ENCODE peak calls at places on chromosomes 16 and 17, in six cellular contexts. C is iPS-NIHi11; J is iPS DF 6.9; V is RWPE1; B is esophagus squamous epithelium; X is stimulated activated CD8-positive, alpha-beta memory T cell treated with anti-CD3 and anti-CD28 coated beads, Interleukin-7, amount 100 ng/mL, for 1 hour. O is an unnamed sample.
A peak's percentile ranks its signal among the peaks of the same experiment; 100 is the strongest.

GRCh38 chr16:2160915-2161551 is 5.5 kb downstream of the TRAF7 start:
- DNase-seq in C (no peak), J (no peak), V (no peak), B (no peak), X (no peak), O (no peak)

GRCh38 chr17:50495918-50496317 is 12.3 kb upstream of the MYCBPAP start:
- DNase-seq in C (no peak), J (no peak), V (no peak), B (no peak), X (no peak), O (no peak)

GRCh38 chr17:30584810-30585209 is 107.6 kb downstream of the GOSR1 start:
- DNase-seq in C (no peak), J (no peak), V (no peak), B (no peak), X (no peak), O (no peak)

GRCh38 chr16:81035975-81036750 is 521 bp downstream of the ATMIN start:
- DNase-seq in C (peak; percentile 81), J (no peak), V (peak; percentile 30), B (no peak), X (no peak), O (peak; percentile 8)

GRCh38 chr17:76271669-76272540 is 6.8 kb downstream of the UBALD2 start:
- DNase-seq in C (peak; percentile 57), J (no peak), V (no peak), B (no peak), X (no peak), O (peak; percentile 82)

GRCh38 chr17:78717431-78717980 is 64.6 kb downstream of the CYTH1 start:
- DNase-seq in C (no peak), J (no peak), V (no peak), B (no peak), X (no peak), O (no peak)

GRCh38 chr17:32297424-32297823 is 31.8 kb downstream of the RHBDL3 start:
- DNase-seq in C (no peak), J (no peak), V (no peak), B (no peak), X (no peak), O (no peak)

GRCh38 chr16:74724820-74725549 is 24.3 kb upstream of the MLKL start:
- DNase-seq in C (no peak), J (no peak), V (peak; percentile 76), B (no peak), X (no peak), O (no peak)

GRCh38 chr16:51154271-51155171 is 3.5 kb upstream of the SALL1 start:
- DNase-seq in C (peak; percentile 50), J (no peak), V (no peak), B (no peak), X (no peak), O (no peak)

GRCh38 chr16:67169642-67170167 is 633 bp upstream of the NOL3 start:
- DNase-seq in C (peak; percentile 62), J (no peak), V (no peak), B (no peak), X (no peak), O (no peak)

GRCh38 chr16:50683689-50684374 is 2.7 kb upstream of the SNX20 start:
- DNase-seq in C (no peak), J (no peak), V (no peak), B (no peak), X (no peak), O (peak; percentile 56)

GRCh38 chr16:4494746-4495490 is 18.7 kb downstream of the HMOX2 start:
- DNase-seq in C (no peak), J (no peak), V (peak; percentile 62), B (no peak), X (no peak), O (no peak)

GRCh38 chr16:86911311-86911999 is 333.1 kb downstream of the FOXL1 start:
- DNase-seq in C (no peak), J (no peak), V (no peak), B (no peak), X (no peak), O (no peak)

GRCh38 chr17:73423159-73423715 is 111.4 kb upstream of the CDC42EP4 start:
- DNase-seq in C (no peak), J (no peak), V (no peak), B (no peak), X (no peak), O (no peak)

GRCh38 chr17:57051886-57052342 is 33.1 kb upstream of the AKAP1 start:
- DNase-seq in C (no peak), J (no peak), V (no peak), B (no peak), X (no peak), O (no peak)

GRCh38 chr17:39668141-39668924 is at the start of gene PNMT:
- DNase-seq in C (peak; percentile 85), J (no peak), V (peak; percentile 41), B (no peak), X (no peak), O (peak; percentile 24)

GRCh38 chr17:9213311-9213655 is 192.0 kb downstream of the NTN1 start:
- DNase-seq in C (no peak), J (no peak), V (no peak), B (no peak), X (no peak), O (no peak)

GRCh38 chr16:59327894-59328293 is 593.8 kb upstream of the GOT2 start:
- DNase-seq in C (no peak), J (no peak), V (no peak), B (no peak), X (no peak), O (no peak)

GRCh38 chr16:17518441-17518840 is 47.7 kb upstream of the XYLT1 start:
- DNase-seq in C (no peak), J (no peak), V (peak; percentile 72), B (no peak), X (no peak), O (no peak)

GRCh38 chr17:69762359-69762758 is 312.7 kb upstream of the KCNJ16 start:
- DNase-seq in C (no peak), J (no peak), V (peak; percentile 13), B (no peak), X (no peak), O (no peak)

GRCh38 chr16:22220076-22220453 is 14.0 kb downstream of the EEF2K start:
- DNase-seq in C (no peak), J (no peak), V (no peak), B (no peak), X (no peak), O (no peak)

GRCh38 chr17:9658593-9659211 is 13.4 kb downstream of the USP43 start:
- DNase-seq in C (no peak), J (no peak), V (no peak), B (no peak), X (no peak), O (no peak)

GRCh38 chr17:42017866-42018200 is 594 bp upstream of the DNAJC7 start:
- DNase-seq in C (no peak), J (no peak), V (peak; percentile 72), B (no peak), X (no peak), O (no peak)

GRCh38 chr16:52069866-52070265 is 477.1 kb downstream of the TOX3 start:
- DNase-seq in C (peak; percentile 33), J (peak; percentile 22), V (peak; percentile 34), B (no peak), X (no peak), O (no peak)

GRCh38 chr16:58196898-58197313 is 1.0 kb downstream of the CSNK2A2 start:
- DNase-seq in C (peak; percentile 24), J (no peak), V (peak; percentile 12), B (no peak), X (no peak), O (no peak)

GRCh38 chr17:73519011-73519410 is 125.2 kb downstream of the SDK2 start:
- DNase-seq in C (no peak), J (no peak), V (no peak), B (no peak), X (no peak), O (no peak)

GRCh38 chr16:49890876-49891275 is 35.0 kb upstream of the ZNF423 start:
- DNase-seq in C (peak; percentile 79), J (no peak), V (no peak), B (no peak), X (no peak), O (no peak)

GRCh38 chr17:55585629-55586028 is 74.4 kb upstream of the SMIM36 start:
- DNase-seq in C (no peak), J (no peak), V (no peak), B (no peak), X (no peak), O (no peak)

GRCh38 chr17:14048169-14048568 is 21.1 kb upstream of the COX10 start:
- DNase-seq in C (peak; percentile 62), J (no peak), V (no peak), B (no peak), X (no peak), O (no peak)

GRCh38 chr17:76240461-76241204 is at the start of gene RNF157:
- DNase-seq in C (peak; percentile 91), J (no peak), V (peak; percentile 46), B (no peak), X (peak; percentile 32), O (no peak)